ENCODE peak calls at places on chromosomes 7 and 10, in eight cellular contexts. X is neuronal stem cell; W is aorta; A is CD8-positive, alpha-beta memory T cell; T is A549; L is naive thymus-derived CD4-positive, alpha-beta T cell; F is HL-60; P is GM23248. D is an unnamed sample.

GRCh38 chr7:132783824-132784223 is 207.6 kb upstream of the PLXNA4 start:
- DNase-seq in P (peak; percentile 80), L (no peak), T (peak; percentile 82), F (no peak), W (no peak), A (no peak), X (no peak), D (no peak)

GRCh38 chr10:58513189-58514101 is 773 bp downstream of the BICC1 start:
- DNase-seq in P (peak; percentile 70), L (no peak), F (peak; percentile 43), X (peak; percentile 41), A (peak; percentile 35), W (peak; percentile 83), T (peak; percentile 87), D (peak; percentile 86)

GRCh38 chr10:89074120-89074519 is 83.5 kb downstream of the FAS start:
- DNase-seq in P (peak; percentile 17), X (no peak), L (no peak), F (no peak), A (no peak), T (no peak), W (no peak), D (peak; percentile 85)

GRCh38 chr7:44280993-44281721 is 44.2 kb downstream of the CAMK2B start:
- DNase-seq in F (no peak), L (no peak), W (peak; percentile 72), P (no peak), T (no peak), X (no peak), A (peak; percentile 44), D (peak; percentile 70)

GRCh38 chr7:134798155-134798554 is 18.7 kb downstream of the CALD1 start:
- DNase-seq in F (no peak), W (no peak), L (no peak), X (no peak), T (no peak), A (no peak), P (peak; percentile 30), D (no peak)

GRCh38 chr7:32957326-32958045 is at the start of gene FKBP9:
- DNase-seq in T (peak; percentile 93), W (peak; percentile 95), A (no peak), P (peak; percentile 95), F (no peak), X (peak; percentile 70), L (no peak), D (peak; percentile 94)

GRCh38 chr10:323651-324293 is 188.5 kb downstream of the ZMYND11 start:
- DNase-seq in A (peak; percentile 70), T (peak; percentile 81), X (no peak), W (peak; percentile 97), P (peak; percentile 99), L (no peak), F (peak; percentile 15), D (peak; percentile 94)

GRCh38 chr7:52540041-52540440 is 495.4 kb upstream of the POM121L12 start:
- DNase-seq in T (peak; percentile 11), A (no peak), F (no peak), X (no peak), W (no peak), P (no peak), L (no peak), D (no peak)

GRCh38 chr10:87505366-87506113 is 847 bp downstream of the MINPP1 start:
- DNase-seq in L (peak; percentile 13), P (peak; percentile 87), T (peak; percentile 68), F (no peak), X (peak; percentile 35), A (peak; percentile 49), W (peak; percentile 79), D (peak; percentile 83)

GRCh38 chr7:30173058-30173897 is 38.5 kb downstream of the MTURN start:
- DNase-seq in X (no peak), W (peak; percentile 90), F (no peak), L (no peak), T (peak; percentile 48), P (peak; percentile 98), A (no peak), D (peak; percentile 90)

GRCh38 chr10:34827087-34827766 is 12.1 kb upstream of the PARD3 start:
- DNase-seq in F (no peak), L (no peak), X (no peak), T (no peak), A (no peak), W (no peak), P (no peak), D (no peak)

GRCh38 chr10:34834274-34834673 is 19.2 kb upstream of the PARD3 start:
- DNase-seq in W (no peak), F (no peak), P (no peak), X (no peak), L (no peak), A (no peak), T (peak; percentile 20), D (no peak)

GRCh38 chr10:34826221-34826620 is 11.1 kb upstream of the PARD3 start:
- DNase-seq in W (no peak), P (no peak), A (no peak), F (no peak), X (no peak), T (no peak), L (no peak), D (no peak)

GRCh38 chr10:34825433-34825832 is 10.3 kb upstream of the PARD3 start:
- DNase-seq in W (no peak), F (no peak), A (no peak), T (no peak), L (no peak), X (no peak), P (no peak), D (no peak)

DNA sequence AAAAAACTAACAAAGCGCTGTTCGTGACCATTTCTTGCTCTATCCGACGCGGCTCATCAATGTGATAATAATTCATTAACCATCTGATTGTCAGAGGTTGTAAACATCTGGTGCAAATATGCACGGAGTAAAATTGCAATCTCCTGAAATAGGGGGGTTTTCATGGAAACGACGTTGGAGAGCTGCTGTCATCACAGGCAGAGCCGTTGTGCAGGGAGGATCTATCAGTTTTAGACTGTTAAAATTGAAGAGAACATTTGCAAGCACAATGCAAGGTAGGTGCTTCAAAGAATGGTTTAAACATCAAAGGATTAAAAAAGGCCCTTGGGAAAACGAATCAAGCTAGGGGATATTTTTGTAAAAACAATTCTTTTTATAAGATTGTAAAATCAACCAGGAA is 15.4 kb upstream of the PARD3 start:
- DNase-seq in L (no peak), F (no peak), T (no peak), A (no peak), P (no peak), X (no peak), W (no peak), D (no peak)
- H3K4me3 ChIP-seq in L (no peak overlapping the region), F (no peak overlapping the region), T (no peak overlapping the region), A (no peak overlapping the region), P (no peak overlapping the region), X (peak overlapping the region; percentile 9), W (no peak overlapping the region), D (no peak overlapping the region)

GRCh38 chr7:81499262-81500116 is 270.4 kb downstream of the HGF start:
- DNase-seq in F (no peak), A (no peak), T (peak; percentile 93), X (peak; percentile 64), P (peak; percentile 82), L (no peak), W (no peak), D (no peak)
- H3K4me3 ChIP-seq in F (no peak overlapping the region), A (no peak overlapping the region), T (no peak overlapping the region), X (no peak overlapping the region), P (peak overlapping the region; percentile 29), L (no peak overlapping the region), W (no peak overlapping the region), D (no peak overlapping the region)

GRCh38 chr10:68902382-68902781 is 1.3 kb downstream of the DDX50 start:
- DNase-seq in W (no peak), T (no peak), F (no peak), L (no peak), P (no peak), X (no peak), A (no peak), D (no peak)
- H3K4me3 ChIP-seq in W (no peak overlapping the region), T (peak overlapping the region; percentile 91), F (peak overlapping the region; percentile 78), L (peak overlapping the region; percentile 78), P (peak overlapping the region; percentile 96), X (peak overlapping the region; percentile 77), A (peak overlapping the region; percentile 85), D (peak overlapping the region; percentile 88)

GRCh38 chr7:100949227-100949930 is at the start of gene MUC3A:
- DNase-seq in P (no peak), L (no peak), X (no peak), T (no peak), W (no peak), A (no peak), F (no peak), D (no peak)
- H3K4me3 ChIP-seq in P (no peak within 1 kb of the TSS), L (no peak within 1 kb of the TSS), X (no peak within 1 kb of the TSS), T (no peak within 1 kb of the TSS), W (no peak within 1 kb of the TSS), A (no peak within 1 kb of the TSS), F (no peak within 1 kb of the TSS), D (no peak within 1 kb of the TSS)

D was measured in kidney.